ENCODE peak calls at places on chromosomes 6 and 20, in eight cellular contexts. F, M, D, T, W, H, B and Z are unnamed samples.

GRCh38 chr20:8205996-8206395 is 73.9 kb downstream of the PLCB1 start:
- DNase-seq in F (no peak), M (no peak), H (no peak), W (no peak), T (no peak), B (no peak), D (no peak), Z (no peak)

GRCh38 chr6:3231213-3232016 is 4.0 kb upstream of the TUBB2B start:
- DNase-seq in B (no peak), W (peak; percentile 83), M (peak; percentile 57), D (no peak), F (peak; percentile 96), T (peak; percentile 10), H (peak; percentile 90), Z (peak; percentile 81)

GRCh38 chr6:22928775-22929174 is 359.4 kb downstream of the HDGFL1 start:
- DNase-seq in B (no peak), H (no peak), T (no peak), M (no peak), D (no peak), W (no peak), F (no peak), Z (no peak)

GRCh38 chr20:50737352-50737751 is 6.0 kb downstream of the PARD6B start:
- DNase-seq in W (no peak), M (no peak), B (no peak), D (no peak), F (no peak), H (no peak), T (no peak), Z (peak; percentile 46)

GRCh38 chr6:24766685-24767462 is 7.9 kb upstream of the GMNN start:
- DNase-seq in T (no peak), H (peak; percentile 52), D (no peak), F (peak; percentile 28), W (peak; percentile 56), M (no peak), B (no peak), Z (no peak)

GRCh38 chr6:79804732-79805131 is 142.6 kb downstream of the ELOVL4 start:
- DNase-seq in M (no peak), W (no peak), T (no peak), H (no peak), B (no peak), D (no peak), F (no peak), Z (no peak)

GRCh38 chr20:10619427-10619826 is 54.4 kb downstream of the JAG1 start:
- DNase-seq in W (peak; percentile 85), M (no peak), H (peak; percentile 66), B (no peak), T (no peak), D (no peak), F (peak; percentile 40), Z (no peak)

GRCh38 chr20:57544838-57545564 is 15.9 kb upstream of the PCK1 start:
- DNase-seq in H (peak; percentile 14), F (peak; percentile 33), M (no peak), D (no peak), B (no peak), W (no peak), T (no peak), Z (no peak)

GRCh38 chr6:26538572-26538902 is 371 bp downstream of the HMGN4 start:
- DNase-seq in H (no peak), M (no peak), W (no peak), T (no peak), F (no peak), D (no peak), B (no peak), Z (peak; percentile 25)

GRCh38 chr20:12262747-12263146 is 345.1 kb downstream of the BTBD3 start:
- DNase-seq in W (no peak), M (no peak), D (no peak), T (no peak), B (no peak), F (no peak), H (no peak), Z (no peak)

GRCh38 chr6:156808287-156808686 is 31.1 kb downstream of the ARID1B start:
- DNase-seq in H (no peak), F (no peak), T (no peak), M (no peak), B (no peak), W (peak; percentile 64), D (no peak), Z (no peak)

GRCh38 chr6:3987072-3987471 is 91.9 kb downstream of the FAM217A start:
- DNase-seq in F (peak; percentile 32), W (peak; percentile 80), H (no peak), M (no peak), T (no peak), B (no peak), D (no peak), Z (no peak)

GRCh38 chr6:21969192-21969591 is 327.6 kb downstream of the PRL start:
- DNase-seq in M (no peak), H (no peak), T (no peak), F (no peak), B (no peak), W (no peak), D (no peak), Z (no peak)

GRCh38 chr6:84836366-84836765 is 72.0 kb upstream of the TBX18 start:
- DNase-seq in M (no peak), W (no peak), B (no peak), D (no peak), H (no peak), T (no peak), F (no peak), Z (no peak)

GRCh38 chr6:105711216-105711615 is 308.3 kb upstream of the PREP start:
- DNase-seq in M (no peak), F (no peak), T (no peak), D (no peak), W (no peak), B (no peak), H (no peak), Z (no peak)

GRCh38 chr6:133160531-133160930 is 80.6 kb upstream of the EYA4 start:
- DNase-seq in T (no peak), D (no peak), H (no peak), M (no peak), B (no peak), W (no peak), F (no peak), Z (no peak)

GRCh38 chr6:162251257-162251656 is 476.3 kb downstream of the PRKN start:
- DNase-seq in H (no peak), M (no peak), T (no peak), B (no peak), F (peak; percentile 11), D (no peak), W (peak; percentile 5), Z (no peak)

GRCh38 chr6:76416821-76417605 is 344.6 kb upstream of the IMPG1 start:
- DNase-seq in W (no peak), M (no peak), H (no peak), B (no peak), F (no peak), T (no peak), D (no peak), Z (peak; percentile 6)

GRCh38 chr6:76609160-76609559 is 536.7 kb upstream of the IMPG1 start:
- DNase-seq in T (no peak), B (no peak), M (no peak), F (no peak), D (no peak), H (no peak), W (no peak), Z (no peak)

GRCh38 chr6:49550413-49551125 is at the start of gene C6orf141:
- DNase-seq in H (peak; percentile 80), M (no peak), D (peak; percentile 14), F (peak; percentile 64), W (peak; percentile 37), B (no peak), T (no peak), Z (peak; percentile 83)

GRCh38 chr20:62350629-62351422 is 16.3 kb downstream of the LAMA5 start:
- DNase-seq in T (no peak), H (no peak), F (no peak), D (no peak), B (no peak), W (no peak), M (no peak), Z (peak; percentile 52)

GRCh38 chr6:6557871-6558270 is 30.6 kb upstream of the LY86 start:
- DNase-seq in T (no peak), M (no peak), F (no peak), B (no peak), H (no peak), W (peak; percentile 1), D (no peak), Z (no peak)

GRCh38 chr20:61690993-61691840 is 374.5 kb downstream of the TAF4 start:
- DNase-seq in W (no peak), H (no peak), D (no peak), T (no peak), B (no peak), F (no peak), M (peak; percentile 3), Z (no peak)

GRCh38 chr20:19815553-19815991 is 57.5 kb downstream of the RIN2 start:
- DNase-seq in B (peak; percentile 31), M (no peak), D (no peak), T (peak; percentile 97), W (peak; percentile 92), F (peak; percentile 48), H (peak; percentile 64), Z (peak; percentile 31)

GRCh38 chr20:18276821-18277220 is 11.5 kb upstream of the ZNF133 start:
- DNase-seq in D (peak; percentile 24), H (peak; percentile 77), T (peak; percentile 27), F (peak; percentile 88), W (peak; percentile 80), B (peak; percentile 21), M (peak; percentile 37), Z (peak; percentile 67)

GRCh38 chr6:170042596-170043118 is 248.2 kb downstream of the DLL1 start:
- DNase-seq in M (no peak), F (no peak), D (no peak), W (no peak), H (no peak), T (no peak), B (no peak), Z (no peak)

GRCh38 chr20:3067139-3068009 is 4.0 kb upstream of the OXT start:
- DNase-seq in H (no peak), W (no peak), F (no peak), T (no peak), M (no peak), B (no peak), D (no peak), Z (no peak)

GRCh38 chr6:133241088-133241900 is at the start of gene EYA4:
- DNase-seq in H (no peak), B (no peak), F (peak; percentile 27), D (no peak), M (peak; percentile 44), W (peak; percentile 45), T (no peak), Z (peak; percentile 69)

GRCh38 chr20:62079166-62079565 is 13.5 kb upstream of the TAF4 start:
- DNase-seq in B (no peak), F (no peak), T (no peak), H (no peak), M (no peak), W (no peak), D (no peak), Z (no peak)